ENCODE peak calls at places on chromosomes 1 and 21, in four cellular contexts. T is fibroblast of lung; Y is iPS-NIHi11; E is stimulated activated CD4-positive, alpha-beta T cell treated with anti-CD3 and anti-CD28 coated beads, Interleukin-1b, Interleukin-23, amount 100 ng/mL, for 4 hours. Q is an unnamed sample.

GRCh38 chr1:36755313-36756230 is 272.9 kb upstream of the CSF3R start:
- DNase-seq in Y (no peak), T (no peak), E (no peak), Q (no peak)

GRCh38 chr1:84505167-84506001 is 802 bp upstream of the SPATA1 start:
- DNase-seq in E (no peak), T (peak), Y (peak), Q (no peak)

GRCh38 chr1:226034482-226034881 is 28.0 kb upstream of the H3-3A start:
- DNase-seq in T (peak), E (no peak), Y (no peak), Q (no peak)

GRCh38 chr1:211386931-211387330 is 60.3 kb downstream of the TRAF5 start:
- DNase-seq in E (no peak), Y (no peak), T (no peak), Q (no peak)

GRCh38 chr21:46424062-46424591 is 34.6 kb upstream of the DIP2A start:
- DNase-seq in Y (peak), T (no peak), E (no peak), Q (no peak)

GRCh38 chr1:48741380-48741779 is 35.3 kb downstream of the BEND5 start:
- DNase-seq in E (no peak), Y (no peak), T (no peak), Q (no peak)

GRCh38 chr1:117414943-117415342 is 47.7 kb downstream of the MAN1A2 start:
- DNase-seq in Y (no peak), E (no peak), T (no peak), Q (no peak)

GRCh38 chr21:40964691-40965090 is 117.7 kb upstream of the DSCAM start:
- DNase-seq in Y (no peak), E (no peak), T (no peak), Q (no peak)

GRCh38 chr1:181482521-181483083 is 715 bp upstream of the CACNA1E start:
- DNase-seq in E (no peak), Y (peak), T (no peak), Q (peak)

GRCh38 chr1:24803220-24803619 is 58.0 kb downstream of the CLIC4 start:
- DNase-seq in T (no peak), E (no peak), Y (no peak), Q (no peak)

GRCh38 chr1:205616563-205617293 is 15.1 kb downstream of the ELK4 start:
- DNase-seq in Y (no peak), E (no peak), T (no peak), Q (no peak)

GRCh38 chr1:213186168-213186567 is 135.1 kb downstream of the RPS6KC1 start:
- DNase-seq in Y (no peak), T (no peak), E (no peak), Q (no peak)

GRCh38 chr1:81703352-81703735 is 97.4 kb upstream of the ADGRL2 start:
- DNase-seq in T (peak), E (no peak), Y (no peak), Q (no peak)

GRCh38 chr1:26529655-26530539 is at the start of gene RPS6KA1:
- DNase-seq in T (peak), Y (peak), E (peak), Q (peak)

GRCh38 chr21:20662523-20662922 is 335.7 kb upstream of the NCAM2 start:
- DNase-seq in Y (peak), T (no peak), E (no peak), Q (no peak)

GRCh38 chr1:46535063-46535462 is 16.4 kb downstream of the KNCN start:
- DNase-seq in Y (no peak), T (no peak), E (no peak), Q (no peak)

GRCh38 chr1:97632776-97633175 is 288.1 kb downstream of the DPYD start:
- DNase-seq in Y (no peak), T (peak), E (no peak), Q (no peak)

GRCh38 chr1:18410407-18410806 is 70.3 kb upstream of the KLHDC7A start:
- DNase-seq in E (no peak), T (no peak), Y (peak), Q (no peak)

GRCh38 chr1:58060548-58061170 is 485.9 kb downstream of the OMA1 start:
- DNase-seq in Y (no peak), E (no peak), T (no peak), Q (no peak)

GRCh38 chr1:169999357-169999756 is 75.1 kb downstream of the KIFAP3 start:
- DNase-seq in E (no peak), Y (no peak), T (peak), Q (no peak)

GRCh38 chr21:24759348-24760118 is 847.7 kb downstream of the MRPL39 start:
- DNase-seq in E (no peak), T (peak), Y (no peak), Q (no peak)

GRCh38 chr1:14826172-14826636 is 227.7 kb downstream of the KAZN start:
- DNase-seq in Y (no peak), T (peak), E (no peak), Q (no peak)

GRCh38 chr1:20739225-20739624 is 6.7 kb upstream of the SH2D5 start:
- DNase-seq in Y (no peak), T (peak), E (no peak), Q (no peak)

GRCh38 chr1:101055623-101056022 is 30.0 kb upstream of the DPH5 start:
- DNase-seq in Y (no peak), T (no peak), E (no peak), Q (no peak)

GRCh38 chr1:47548188-47548587 is 110.3 kb downstream of the FOXD2 start:
- DNase-seq in E (no peak), Y (no peak), T (no peak), Q (no peak)

GRCh38 chr1:66848193-66848592 is 47.1 kb upstream of the INSL5 start:
- DNase-seq in E (no peak), Y (no peak), T (no peak), Q (no peak)

GRCh38 chr1:52669696-52670095 is 28.5 kb downstream of the COA7 start:
- DNase-seq in T (no peak), E (no peak), Y (no peak), Q (no peak)

GRCh38 chr1:147337040-147337439 is 94.6 kb downstream of the CHD1L start:
- DNase-seq in Y (peak), E (no peak), T (no peak), Q (no peak)

GRCh38 chr1:67214420-67215174 is 48.3 kb downstream of the IL23R start:
- DNase-seq in Y (peak), E (peak), T (peak), Q (no peak)

GRCh38 chr1:1781526-1781903 is 3.2 kb upstream of the NADK start:
- DNase-seq in E (no peak), Y (no peak), T (no peak), Q (no peak)

GRCh38 chr1:101259744-101260148 is 22.9 kb downstream of the S1PR1 start:
- DNase-seq in T (peak), Y (no peak), E (no peak), Q (no peak)

GRCh38 chr1:108199781-108200626 is at the start of gene SLC25A24:
- DNase-seq in E (peak), Y (peak), T (peak), Q (peak)

GRCh38 chr1:94962745-94963265 is 35.9 kb upstream of the CNN3 start:
- DNase-seq in T (peak), E (no peak), Y (no peak), Q (no peak)

GRCh38 chr1:93813076-93813475 is 65.9 kb downstream of the DNTTIP2 start:
- DNase-seq in E (no peak), Y (no peak), T (peak), Q (no peak)

GRCh38 chr21:41235214-41235613 is 67.3 kb downstream of the BACE2 start:
- DNase-seq in Y (no peak), T (no peak), E (no peak), Q (no peak)

GRCh38 chr1:153572569-153573015 is 6.9 kb upstream of the S100A2 start:
- DNase-seq in E (no peak), T (peak), Y (peak), Q (no peak)

GRCh38 chr1:57483954-57484353 is 60.1 kb upstream of the DAB1 start:
- DNase-seq in T (no peak), Y (no peak), E (no peak), Q (no peak)

GRCh38 chr1:245469006-245469405 is 314.2 kb downstream of the KIF26B start:
- DNase-seq in Y (no peak), E (no peak), T (no peak), Q (no peak)

GRCh38 chr1:117644696-117645311 is 39.0 kb downstream of the TENT5C start:
- DNase-seq in T (no peak), E (no peak), Y (no peak), Q (no peak)